ENCODE peak calls at places on chromosomes 16 and 17, in five cellular contexts. K is neural crest cell, F is GM03348, G is NCI-H2081, E is fibroblast of the conjunctiva. M is an unnamed sample.

GRCh38 chr16:56266981-56267607 is 75.8 kb downstream of the GNAO1 start:
- DNase-seq in F (no peak), G (no peak), E (no peak), K (no peak), M (no peak)

GRCh38 chr16:72085002-72085401 is 8.4 kb downstream of the TXNL4B start:
- DNase-seq in F (no peak), E (no peak), G (no peak), K (no peak), M (no peak)

GRCh38 chr17:17479209-17479608 is 2.4 kb downstream of the MED9 start:
- DNase-seq in F (no peak), E (no peak), K (no peak), G (no peak), M (no peak)

GRCh38 chr16:31696968-31697743 is 169.5 kb downstream of the AHSP start:
- DNase-seq in E (peak; percentile 21), F (peak; percentile 66), G (peak; percentile 4), K (no peak), M (no peak)

GRCh38 chr17:66533572-66533971 is 231.2 kb downstream of the PRKCA start:
- DNase-seq in G (no peak), F (no peak), K (peak; percentile 38), E (no peak), M (peak; percentile 43)

GRCh38 chr16:64969221-64969620 is 152.6 kb downstream of the CDH11 start:
- DNase-seq in E (no peak), K (no peak), G (no peak), F (peak; percentile 35), M (no peak)

GRCh38 chr16:26593700-26594099 is 473.0 kb upstream of the C16orf82 start:
- DNase-seq in E (no peak), G (no peak), F (no peak), K (no peak), M (no peak)

GRCh38 chr17:40281663-40282062 is 6.0 kb upstream of the CDC6 start:
- DNase-seq in F (no peak), G (no peak), K (no peak), E (no peak), M (no peak)

GRCh38 chr17:9200197-9200662 is 178.9 kb downstream of the NTN1 start:
- DNase-seq in K (no peak), G (no peak), F (no peak), E (no peak), M (no peak)

GRCh38 chr16:5042574-5043171 is 8.9 kb upstream of the NAGPA start:
- DNase-seq in G (no peak), F (no peak), E (no peak), K (no peak), M (no peak)

GRCh38 chr16:22782299-22782698 is 31.7 kb upstream of the HS3ST2 start:
- DNase-seq in F (no peak), E (no peak), K (no peak), G (no peak), M (no peak)

GRCh38 chr17:80105762-80106161 is 4.4 kb downstream of the GAA start:
- DNase-seq in G (peak; percentile 63), F (no peak), K (no peak), E (no peak), M (peak; percentile 70)

GRCh38 chr16:9557713-9558112 is 466.3 kb downstream of the HAPSTR1 start:
- DNase-seq in F (no peak), E (no peak), G (no peak), K (no peak), M (no peak)

GRCh38 chr16:353404-354285 is 1.1 kb upstream of the AXIN1 start:
- DNase-seq in F (no peak), E (no peak), G (no peak), K (no peak), M (no peak)

GRCh38 chr16:27718767-27719445 is 169.0 kb downstream of the KATNIP start:
- DNase-seq in E (no peak), G (no peak), K (peak; percentile 64), F (no peak), M (no peak)

GRCh38 chr17:49914096-49914490 is 54.9 kb upstream of the DLX4 start:
- DNase-seq in G (peak; percentile 21), E (no peak), K (no peak), F (no peak), M (no peak)

GRCh38 chr17:76497979-76498885 is 3.0 kb downstream of the RHBDF2 start:
- DNase-seq in E (peak; percentile 12), F (peak; percentile 90), K (peak; percentile 41), G (peak; percentile 12), M (peak; percentile 51)

GRCh38 chr16:86016201-86016965 is 117.4 kb downstream of the IRF8 start:
- DNase-seq in G (peak; percentile 14), F (peak; percentile 89), K (peak; percentile 34), E (peak; percentile 47), M (peak; percentile 36)

M was measured in smooth muscle cell of the brain vasculature.